ENCODE peak calls at places on chromosomes 12 and 14, in four cellular contexts. M is brain microvascular endothelial cell, W is endothelial cell, Q is hepatocyte. I is an unnamed sample.

GRCh38 chr12:27970981-27971489 is 1.5 kb downstream of the PTHLH start:
- DNase-seq in M (no peak), W (no peak), Q (peak), I (no peak)

GRCh38 chr12:123934829-123935228 is 37.8 kb downstream of the CCDC92 start:
- DNase-seq in M (peak), W (no peak), Q (no peak), I (no peak)

GRCh38 chr14:97312910-97313309 is 515.7 kb downstream of the VRK1 start:
- DNase-seq in M (no peak), W (no peak), Q (no peak), I (no peak)

GRCh38 chr12:80792861-80793260 is 76.1 kb downstream of the MYF5 start:
- DNase-seq in M (no peak), W (no peak), Q (no peak), I (no peak)

GRCh38 chr12:1836241-1836803 is 16.0 kb downstream of the LRTM2 start:
- DNase-seq in M (no peak), W (no peak), Q (no peak), I (no peak)

GRCh38 chr12:10363922-10364838 is 25.7 kb downstream of the KLRK1 start:
- DNase-seq in M (peak), W (peak), Q (peak), I (no peak)

GRCh38 chr14:73751157-73751691 is 37.0 kb upstream of the PNMA1 start:
- DNase-seq in M (no peak), W (no peak), Q (no peak), I (no peak)

GRCh38 chr12:24499151-24500146 is 449.5 kb downstream of the BCAT1 start:
- DNase-seq in M (peak), W (no peak), Q (peak), I (no peak)

GRCh38 chr12:111445311-111446043 is 39.8 kb downstream of the SH2B3 start:
- DNase-seq in M (no peak), W (no peak), Q (no peak), I (no peak)

GRCh38 chr14:26204954-26205479 is 392.8 kb downstream of the NOVA1 start:
- DNase-seq in M (no peak), W (peak), Q (peak), I (no peak)

GRCh38 chr12:2548095-2548494 is 246.7 kb upstream of the FKBP4 start:
- DNase-seq in M (no peak), W (no peak), Q (no peak), I (no peak)

GRCh38 chr12:28026701-28027100 is 54.2 kb upstream of the PTHLH start:
- DNase-seq in M (no peak), W (no peak), Q (no peak), I (no peak)

GRCh38 chr12:11664101-11664500 is 14.6 kb downstream of the ETV6 start:
- DNase-seq in M (no peak), W (no peak), Q (no peak), I (no peak)

GRCh38 chr12:100043657-100044056 is 58.9 kb upstream of the ANKS1B start:
- DNase-seq in M (no peak), W (no peak), Q (no peak), I (no peak)

GRCh38 chr14:92254786-92255185 is 68.2 kb upstream of the SLC24A4 start:
- DNase-seq in M (peak), W (peak), Q (peak), I (peak)

GRCh38 chr12:52975820-52976573 is 27.1 kb downstream of the KRT18 start:
- DNase-seq in M (peak), W (peak), Q (peak), I (no peak)

GRCh38 chr14:76473381-76474263 is 97.7 kb downstream of the ESRRB start:
- DNase-seq in M (no peak), W (no peak), Q (no peak), I (no peak)
- TF ChIP-seq CTCF in M (peak), W (no peak), Q (peak), I (peak)

GRCh38 chr14:24818054-24818822 is 184.2 kb upstream of the GZMB start:
- DNase-seq in M (no peak), W (no peak), Q (peak), I (no peak)

GRCh38 chr14:24816011-24816928 is 182.3 kb upstream of the GZMB start:
- DNase-seq in M (no peak), W (no peak), Q (peak), I (no peak)

GRCh38 chr14:24818823-24819341 is 184.9 kb upstream of the GZMB start:
- DNase-seq in M (no peak), W (no peak), Q (no peak), I (no peak)

GRCh38 chr14:24816929-24817637 is 183.1 kb upstream of the GZMB start:
- DNase-seq in M (no peak), W (no peak), Q (peak), I (no peak)

DNA sequence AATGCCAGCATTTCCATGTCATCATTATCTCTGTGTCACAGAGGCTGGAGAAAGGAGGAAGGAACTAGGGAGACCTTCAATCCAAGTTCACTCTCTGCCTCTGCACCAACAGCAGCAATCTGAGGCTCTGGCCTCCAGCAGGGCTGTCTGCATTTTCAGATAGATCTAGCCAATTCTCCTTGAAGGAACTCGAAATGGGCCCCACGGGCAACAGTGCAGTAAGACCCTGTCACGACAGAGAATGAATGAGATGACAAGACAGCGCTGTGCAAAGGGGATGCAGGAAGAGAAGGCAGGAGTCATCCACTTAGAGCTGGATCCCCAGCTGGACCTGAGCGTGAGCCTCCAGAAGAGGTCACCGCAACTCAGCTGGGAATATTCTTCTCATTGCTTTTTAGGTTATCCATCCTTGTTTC is 183.7 kb upstream of the GZMB start:
- DNase-seq in M (no peak), W (peak), Q (peak), I (no peak)
- TF ChIP-seq CTCF in M (peak), W (no peak), Q (peak), I (peak)

GRCh38 chr12:51419473-51420228 is 5.0 kb upstream of the SLC4A8 start:
- DNase-seq in M (no peak), W (no peak), Q (no peak), I (no peak)
- TF ChIP-seq CTCF in M (peak), W (no peak), Q (no peak), I (peak)

DNA sequence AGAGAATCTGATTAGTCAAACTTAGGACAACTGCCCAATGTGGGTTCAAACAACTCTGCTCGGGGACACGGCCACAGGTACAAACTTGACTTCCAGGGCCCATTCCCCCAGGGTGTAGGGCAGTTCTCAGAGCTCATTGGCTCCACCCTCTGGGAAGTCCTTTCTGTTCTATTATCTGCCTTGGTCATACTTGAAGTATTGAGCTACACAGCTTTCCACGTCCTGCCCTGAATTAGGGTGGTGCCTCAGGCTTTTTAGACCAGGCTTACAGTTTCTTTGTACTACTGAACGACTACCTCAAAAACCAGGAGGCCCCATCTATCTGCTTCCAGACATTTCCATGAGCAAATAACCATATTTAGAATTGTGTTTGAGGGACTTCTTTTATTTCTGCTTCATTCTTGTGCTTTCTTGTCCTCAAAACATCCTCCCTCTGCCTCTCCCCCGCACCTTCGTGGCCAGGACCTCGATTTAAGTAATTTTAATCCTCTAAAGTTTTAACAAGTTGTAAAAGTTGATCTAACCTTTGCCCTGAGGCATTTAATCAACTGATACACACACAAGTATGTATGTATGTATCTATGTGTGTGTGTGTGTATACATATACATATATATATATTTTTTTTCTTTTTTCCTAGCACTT is 281.8 kb upstream of the AMIGO2 start:
- DNase-seq in M (no peak), W (peak), Q (no peak), I (no peak)
- TF ChIP-seq CTCF in M (no peak), W (no peak), Q (no peak), I (no peak)

I was measured in AG04450.